ENCODE peak calls at places on chromosomes 7 and 10, in seven cellular contexts. One of them, this sample, is unnamed. For H3K36me3, the result is how much of the 10 kb centered on the place peaks cover.

GRCh38 chr7:117762055-117762454 is 111.2 kb downstream of the CTTNBP2 start:
- DNase-seq in HCT116: no peak
- DNase-seq in fibroblast of lung: no peak
- DNase-seq in keratinocyte: no peak
- DNase-seq in HepG2: no peak
- DNase-seq in MM.1S: no peak
- DNase-seq in colonic mucosa: no peak
- DNase-seq in this sample: no peak

GRCh38 chr10:28734940-28735759 is 57.8 kb downstream of the BAMBI start:
- DNase-seq in HCT116: peak
- DNase-seq in fibroblast of lung: peak
- DNase-seq in keratinocyte: peak
- DNase-seq in HepG2: peak
- DNase-seq in MM.1S: no peak
- DNase-seq in colonic mucosa: no peak
- DNase-seq in this sample: peak

GRCh38 chr10:69994262-69994661 is 58.4 kb upstream of the MACROH2A2 start:
- DNase-seq in HCT116: peak
- DNase-seq in fibroblast of lung: peak
- DNase-seq in keratinocyte: no peak
- DNase-seq in HepG2: peak
- DNase-seq in MM.1S: peak
- DNase-seq in colonic mucosa: peak
- DNase-seq in this sample: no peak

GRCh38 chr7:22584179-22584578 is 84.2 kb upstream of the STEAP1B start:
- DNase-seq in HCT116: no peak
- DNase-seq in fibroblast of lung: no peak
- DNase-seq in keratinocyte: no peak
- DNase-seq in HepG2: no peak
- DNase-seq in MM.1S: peak
- DNase-seq in colonic mucosa: no peak
- DNase-seq in this sample: no peak

GRCh38 chr7:100132697-100133137 is 6.0 kb downstream of the MBLAC1 start:
- DNase-seq in HCT116: no peak
- DNase-seq in fibroblast of lung: peak
- DNase-seq in keratinocyte: no peak
- DNase-seq in HepG2: peak
- DNase-seq in MM.1S: peak
- DNase-seq in colonic mucosa: peak
- DNase-seq in this sample: no peak

GRCh38 chr10:128884061-128884425 is 583.0 kb upstream of the MGMT start:
- DNase-seq in HCT116: no peak
- DNase-seq in fibroblast of lung: no peak
- DNase-seq in keratinocyte: no peak
- DNase-seq in HepG2: no peak
- DNase-seq in MM.1S: no peak
- DNase-seq in colonic mucosa: no peak
- DNase-seq in this sample: no peak

GRCh38 chr7:27920281-27920946 is 180.5 kb downstream of the TAX1BP1 start:
- DNase-seq in HCT116: no peak
- DNase-seq in fibroblast of lung: no peak
- DNase-seq in keratinocyte: no peak
- DNase-seq in HepG2: no peak
- DNase-seq in MM.1S: no peak
- DNase-seq in colonic mucosa: no peak
- DNase-seq in this sample: no peak

GRCh38 chr7:77409005-77409738 is 7.0 kb downstream of the GSAP start:
- DNase-seq in HCT116: no peak
- DNase-seq in fibroblast of lung: peak
- DNase-seq in keratinocyte: peak
- DNase-seq in HepG2: peak
- DNase-seq in MM.1S: no peak
- DNase-seq in colonic mucosa: no peak
- DNase-seq in this sample: no peak

GRCh38 chr10:64416011-64416410 is 894.8 kb downstream of the REEP3 start:
- DNase-seq in HCT116: no peak
- DNase-seq in fibroblast of lung: no peak
- DNase-seq in keratinocyte: no peak
- DNase-seq in HepG2: no peak
- DNase-seq in MM.1S: no peak
- DNase-seq in colonic mucosa: no peak
- DNase-seq in this sample: no peak

GRCh38 chr10:9814285-9814866 is 1203.3 kb upstream of the CELF2 start:
- DNase-seq in HCT116: no peak
- DNase-seq in fibroblast of lung: peak
- DNase-seq in keratinocyte: no peak
- DNase-seq in HepG2: no peak
- DNase-seq in MM.1S: no peak
- DNase-seq in colonic mucosa: no peak
- DNase-seq in this sample: no peak

GRCh38 chr10:97701438-97702064 is 12.0 kb upstream of the MARVELD1 start:
- DNase-seq in HCT116: no peak
- DNase-seq in fibroblast of lung: peak
- DNase-seq in keratinocyte: peak
- DNase-seq in HepG2: peak
- DNase-seq in MM.1S: peak
- DNase-seq in colonic mucosa: peak
- DNase-seq in this sample: no peak

GRCh38 chr10:70694410-70695179 is 22.3 kb downstream of the ADAMTS14 start:
- DNase-seq in HCT116: no peak
- DNase-seq in fibroblast of lung: peak
- DNase-seq in keratinocyte: no peak
- DNase-seq in HepG2: no peak
- DNase-seq in MM.1S: no peak
- DNase-seq in colonic mucosa: no peak
- DNase-seq in this sample: no peak

GRCh38 chr7:106012935-106013439 is 49.9 kb downstream of the CDHR3 start:
- DNase-seq in HCT116: no peak
- DNase-seq in fibroblast of lung: peak
- DNase-seq in keratinocyte: no peak
- DNase-seq in HepG2: no peak
- DNase-seq in MM.1S: no peak
- DNase-seq in colonic mucosa: no peak
- DNase-seq in this sample: no peak

GRCh38 chr10:131790021-131790420 is 110.8 kb upstream of the PPP2R2D start:
- DNase-seq in HCT116: peak
- DNase-seq in fibroblast of lung: no peak
- DNase-seq in keratinocyte: no peak
- DNase-seq in HepG2: no peak
- DNase-seq in MM.1S: no peak
- DNase-seq in colonic mucosa: no peak
- DNase-seq in this sample: no peak

GRCh38 chr10:6401562-6402348 is 178.3 kb downstream of the PRKCQ start:
- DNase-seq in HCT116: peak
- DNase-seq in fibroblast of lung: peak
- DNase-seq in keratinocyte: peak
- DNase-seq in HepG2: peak
- DNase-seq in MM.1S: peak
- DNase-seq in colonic mucosa: peak
- DNase-seq in this sample: no peak

GRCh38 chr7:51013218-51013786 is 230.6 kb upstream of the GRB10 start:
- DNase-seq in HCT116: no peak
- DNase-seq in fibroblast of lung: no peak
- DNase-seq in keratinocyte: no peak
- DNase-seq in HepG2: no peak
- DNase-seq in MM.1S: no peak
- DNase-seq in colonic mucosa: no peak
- DNase-seq in this sample: no peak

GRCh38 chr7:40482794-40483374 is 348.1 kb downstream of the SUGCT start:
- DNase-seq in HCT116: no peak
- DNase-seq in fibroblast of lung: no peak
- DNase-seq in keratinocyte: no peak
- DNase-seq in HepG2: no peak
- DNase-seq in MM.1S: no peak
- DNase-seq in colonic mucosa: no peak
- DNase-seq in this sample: peak

GRCh38 chr7:32890010-32890552 is 1.5 kb downstream of the KBTBD2 start:
- DNase-seq in HCT116: no peak
- DNase-seq in fibroblast of lung: peak
- DNase-seq in keratinocyte: no peak
- DNase-seq in HepG2: peak
- DNase-seq in MM.1S: peak
- DNase-seq in colonic mucosa: no peak
- DNase-seq in this sample: no peak

GRCh38 chr7:98418636-98419315 is 17.9 kb upstream of the BAIAP2L1 start:
- DNase-seq in HCT116: peak
- DNase-seq in fibroblast of lung: peak
- DNase-seq in keratinocyte: peak
- DNase-seq in HepG2: peak
- DNase-seq in MM.1S: no peak
- DNase-seq in colonic mucosa: peak
- DNase-seq in this sample: no peak

GRCh38 chr7:152128252-152128651 is 102.8 kb downstream of the GALNT11 start:
- DNase-seq in HCT116: no peak
- DNase-seq in fibroblast of lung: no peak
- DNase-seq in keratinocyte: no peak
- DNase-seq in HepG2: no peak
- DNase-seq in MM.1S: no peak
- DNase-seq in colonic mucosa: no peak
- DNase-seq in this sample: no peak

GRCh38 chr10:19629559-19629958 is 186.7 kb upstream of the PLXDC2 start:
- DNase-seq in HCT116: no peak
- DNase-seq in fibroblast of lung: peak
- DNase-seq in keratinocyte: no peak
- DNase-seq in HepG2: no peak
- DNase-seq in MM.1S: no peak
- DNase-seq in colonic mucosa: peak
- DNase-seq in this sample: no peak

GRCh38 chr7:111789880-111790279 is 227.6 kb upstream of the IMMP2L start:
- DNase-seq in HCT116: no peak
- DNase-seq in fibroblast of lung: peak
- DNase-seq in keratinocyte: no peak
- DNase-seq in HepG2: peak
- DNase-seq in MM.1S: no peak
- DNase-seq in colonic mucosa: no peak
- DNase-seq in this sample: no peak

GRCh38 chr7:31688347-31688746 is 1.3 kb downstream of the PPP1R17 start:
- DNase-seq in HCT116: no peak
- DNase-seq in fibroblast of lung: no peak
- DNase-seq in keratinocyte: no peak
- DNase-seq in HepG2: no peak
- DNase-seq in MM.1S: no peak
- DNase-seq in colonic mucosa: no peak
- DNase-seq in this sample: no peak

GRCh38 chr7:31695856-31696255 is 8.8 kb downstream of the PPP1R17 start:
- DNase-seq in HCT116: no peak
- DNase-seq in fibroblast of lung: no peak
- DNase-seq in keratinocyte: no peak
- DNase-seq in HepG2: no peak
- DNase-seq in MM.1S: no peak
- DNase-seq in colonic mucosa: no peak
- DNase-seq in this sample: no peak

GRCh38 chr10:79995979-79996629 is 47.2 kb upstream of the SFTPD start:
- DNase-seq in HCT116: no peak
- DNase-seq in fibroblast of lung: no peak
- DNase-seq in keratinocyte: no peak
- DNase-seq in HepG2: no peak
- DNase-seq in MM.1S: no peak
- DNase-seq in colonic mucosa: no peak
- DNase-seq in this sample: no peak

GRCh38 chr7:138170959-138171703 is 94.9 kb downstream of the AKR1D1 start:
- DNase-seq in HCT116: no peak
- DNase-seq in fibroblast of lung: no peak
- DNase-seq in keratinocyte: no peak
- DNase-seq in HepG2: no peak
- DNase-seq in MM.1S: peak
- DNase-seq in colonic mucosa: no peak
- DNase-seq in this sample: no peak
- H3K9ac ChIP-seq in HCT116: no peak
- H3K9ac ChIP-seq in fibroblast of lung: no peak
- H3K9ac ChIP-seq in keratinocyte: no peak
- H3K9ac ChIP-seq in HepG2: no peak
- H3K9ac ChIP-seq in MM.1S: no peak
- H3K9ac ChIP-seq in colonic mucosa: no peak
- H3K9ac ChIP-seq in this sample: no peak

GRCh38 chr7:44974549-44974948 is 4.3 kb downstream of the MYO1G start:
- DNase-seq in HCT116: no peak
- DNase-seq in fibroblast of lung: no peak
- DNase-seq in keratinocyte: no peak
- DNase-seq in HepG2: no peak
- DNase-seq in MM.1S: no peak
- DNase-seq in colonic mucosa: no peak
- DNase-seq in this sample: no peak
- H3K36me3 ChIP-seq in HCT116: under half
- H3K36me3 ChIP-seq in fibroblast of lung: under half
- H3K36me3 ChIP-seq in keratinocyte: under half
- H3K36me3 ChIP-seq in HepG2: under half
- H3K36me3 ChIP-seq in MM.1S: under half
- H3K36me3 ChIP-seq in colonic mucosa: under half
- H3K36me3 ChIP-seq in this sample: under half

GRCh38 chr10:61995093-61995492 is 93.6 kb downstream of the ARID5B start:
- DNase-seq in HCT116: no peak
- DNase-seq in fibroblast of lung: no peak
- DNase-seq in keratinocyte: no peak
- DNase-seq in HepG2: no peak
- DNase-seq in MM.1S: no peak
- DNase-seq in colonic mucosa: no peak
- DNase-seq in this sample: no peak

GRCh38 chr10:62001898-62002297 is 100.4 kb downstream of the ARID5B start:
- DNase-seq in HCT116: no peak
- DNase-seq in fibroblast of lung: no peak
- DNase-seq in keratinocyte: no peak
- DNase-seq in HepG2: no peak
- DNase-seq in MM.1S: no peak
- DNase-seq in colonic mucosa: no peak
- DNase-seq in this sample: no peak

GRCh38 chr10:62000037-62000603 is 98.6 kb downstream of the ARID5B start:
- DNase-seq in HCT116: no peak
- DNase-seq in fibroblast of lung: no peak
- DNase-seq in keratinocyte: no peak
- DNase-seq in HepG2: no peak
- DNase-seq in MM.1S: no peak
- DNase-seq in colonic mucosa: no peak
- DNase-seq in this sample: no peak

GRCh38 chr10:62002753-62003152 is 101.3 kb downstream of the ARID5B start:
- DNase-seq in HCT116: no peak
- DNase-seq in fibroblast of lung: no peak
- DNase-seq in keratinocyte: no peak
- DNase-seq in HepG2: no peak
- DNase-seq in MM.1S: no peak
- DNase-seq in colonic mucosa: no peak
- DNase-seq in this sample: no peak

DNA sequence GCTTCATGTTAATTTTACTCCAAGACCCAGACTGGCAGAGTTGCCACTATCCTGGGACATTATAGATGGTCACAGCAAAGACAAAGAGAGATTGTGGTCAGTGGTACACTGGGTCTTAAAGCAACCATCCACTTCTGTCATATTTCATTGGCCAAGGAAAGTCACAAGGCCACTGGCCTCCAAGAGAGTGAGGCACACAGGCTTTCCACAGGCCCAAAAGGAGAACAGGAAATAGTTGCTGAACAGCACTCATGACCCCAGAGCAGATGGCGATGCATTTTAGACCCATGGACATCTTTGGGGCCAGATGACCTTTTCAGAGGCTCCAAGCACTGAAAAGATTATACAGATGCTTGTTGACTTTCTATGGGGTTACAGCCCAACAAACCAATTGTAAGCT is 97.4 kb downstream of the ARID5B start:
- DNase-seq in HCT116: no peak
- DNase-seq in fibroblast of lung: no peak
- DNase-seq in keratinocyte: no peak
- DNase-seq in HepG2: no peak
- DNase-seq in MM.1S: no peak
- DNase-seq in colonic mucosa: no peak
- DNase-seq in this sample: no peak
- H3K27ac ChIP-seq in HCT116: no peak
- H3K27ac ChIP-seq in fibroblast of lung: no peak
- H3K27ac ChIP-seq in keratinocyte: no peak
- H3K27ac ChIP-seq in HepG2: no peak
- H3K27ac ChIP-seq in MM.1S: no peak
- H3K27ac ChIP-seq in colonic mucosa: no peak
- H3K27ac ChIP-seq in this sample: no peak

GRCh38 chr10:4512557-4513286 is 313.3 kb upstream of the AKR1E2 start:
- DNase-seq in HCT116: peak
- DNase-seq in fibroblast of lung: peak
- DNase-seq in keratinocyte: no peak
- DNase-seq in HepG2: peak
- DNase-seq in MM.1S: no peak
- DNase-seq in colonic mucosa: peak
- DNase-seq in this sample: no peak
- H3K9ac ChIP-seq in HCT116: no peak
- H3K9ac ChIP-seq in fibroblast of lung: no peak
- H3K9ac ChIP-seq in keratinocyte: no peak
- H3K9ac ChIP-seq in HepG2: no peak
- H3K9ac ChIP-seq in MM.1S: no peak
- H3K9ac ChIP-seq in colonic mucosa: no peak
- H3K9ac ChIP-seq in this sample: no peak